ENCODE peak calls at places on chromosomes 4 and X, in six cellular contexts. J is tibial artery, G is GM12865, U is BE2C, H is H7, N is mammary epithelial cell. D is an unnamed sample.

GRCh38 chr4:165207431-165208321 is at the start of gene KLHL2:
- DNase-seq in J (peak; percentile 88), G (peak; percentile 91), U (peak; percentile 73), H (peak; percentile 90), N (peak; percentile 59), D (no peak)

GRCh38 chrX:36422368-36422767 is 502.8 kb downstream of the CFAP47 start:
- DNase-seq in U (no peak), H (peak; percentile 26), G (no peak), J (no peak), N (no peak), D (no peak)

GRCh38 chr4:94758700-94759399 is 1.1 kb downstream of the BMPR1B start:
- DNase-seq in U (peak; percentile 46), J (no peak), H (peak; percentile 30), N (peak; percentile 36), G (no peak), D (no peak)

GRCh38 chr4:85825937-85826678 is 351.2 kb downstream of the ARHGAP24 start:
- DNase-seq in H (peak; percentile 13), N (no peak), G (peak; percentile 41), U (peak; percentile 25), J (no peak), D (no peak)

GRCh38 chr4:142648378-142648777 is 197.7 kb downstream of the INPP4B start:
- DNase-seq in U (no peak), N (no peak), J (no peak), G (peak; percentile 33), H (no peak), D (no peak)

GRCh38 chr4:158051401-158052235 is 121.2 kb downstream of the GASK1B start:
- DNase-seq in N (peak; percentile 4), U (no peak), J (peak; percentile 67), H (no peak), G (no peak), D (no peak)

GRCh38 chr4:4569036-4569435 is 27.2 kb upstream of the STX18 start:
- DNase-seq in H (no peak), U (no peak), N (no peak), G (no peak), J (no peak), D (no peak)

GRCh38 chr4:124997124-124997523 is 284.6 kb upstream of the ANKRD50 start:
- DNase-seq in G (no peak), H (no peak), J (no peak), U (no peak), N (no peak), D (peak; percentile 47)

GRCh38 chr4:74197123-74197522 is 39.2 kb downstream of the MTHFD2L start:
- DNase-seq in G (peak; percentile 55), U (no peak), N (no peak), J (no peak), H (no peak), D (no peak)

GRCh38 chrX:13092455-13092941 is 48.1 kb upstream of the FAM9C start:
- DNase-seq in G (peak; percentile 92), N (no peak), J (no peak), U (no peak), H (no peak), D (no peak)

GRCh38 chr4:184992422-184992821 is 25.9 kb upstream of the HELT start:
- DNase-seq in U (no peak), N (no peak), J (no peak), H (no peak), G (no peak), D (no peak)

GRCh38 chr4:56434599-56435000 is 815 bp downstream of the PPAT start:
- DNase-seq in G (no peak), H (no peak), U (no peak), J (no peak), N (no peak), D (peak; percentile 54)

GRCh38 chr4:41859106-41859505 is 76.1 kb upstream of the TMEM33 start:
- DNase-seq in U (peak; percentile 56), G (no peak), N (no peak), J (no peak), H (no peak), D (peak; percentile 27)

GRCh38 chr4:69759189-69759604 is 1.2 kb downstream of the SULT1B1 start:
- DNase-seq in G (no peak), N (no peak), H (no peak), J (no peak), U (no peak), D (no peak)

GRCh38 chrX:51955200-51955599 is 61.8 kb downstream of the MAGED1 start:
- DNase-seq in U (no peak), N (peak; percentile 79), H (no peak), J (no peak), G (peak; percentile 80), D (no peak)

GRCh38 chrX:72713130-72713529 is 976 bp downstream of the PHKA1 start:
- DNase-seq in J (no peak), N (peak; percentile 1), U (no peak), G (no peak), H (no peak), D (no peak)

GRCh38 chrX:119784747-119785446 is 6.5 kb downstream of the RPL39 start:
- DNase-seq in H (no peak), U (peak; percentile 57), G (peak; percentile 59), J (no peak), N (no peak), D (no peak)

DNA sequence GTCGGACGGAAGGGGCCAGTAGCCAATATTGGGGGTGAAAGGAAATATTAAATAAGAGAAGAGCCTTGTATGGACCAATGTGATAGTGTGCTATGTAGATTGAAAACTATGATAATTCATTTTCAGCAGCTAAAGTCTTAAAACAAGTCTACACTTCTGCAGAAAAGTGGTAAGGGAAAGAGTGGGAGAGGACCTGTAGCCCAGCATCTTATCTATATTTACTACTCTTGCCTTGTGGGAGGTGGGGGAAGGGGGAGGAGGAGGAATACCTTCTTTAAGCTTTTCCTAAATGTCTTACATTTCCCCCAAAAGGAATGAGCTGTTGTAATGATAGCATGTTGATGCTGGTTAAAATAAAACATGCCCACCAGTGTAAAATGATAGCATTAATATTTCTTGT is 220.0 kb upstream of the SPRY1 start:
- DNase-seq in G (no peak), J (no peak), H (no peak), N (no peak), U (no peak), D (no peak)
- H3K4me3 ChIP-seq in G (no peak overlapping the region), J (no peak overlapping the region), H (no peak overlapping the region), N (no peak overlapping the region), U (no peak overlapping the region), D (no peak overlapping the region)

GRCh38 chr4:186685744-186686143 is 37.9 kb downstream of the FAT1 start:
- DNase-seq in J (no peak), G (no peak), U (no peak), N (peak; percentile 72), H (peak; percentile 1), D (no peak)

GRCh38 chr4:186687263-186687662 is 36.4 kb downstream of the FAT1 start:
- DNase-seq in G (no peak), N (no peak), H (no peak), U (no peak), J (no peak), D (no peak)

GRCh38 chr4:186689476-186689875 is 34.2 kb downstream of the FAT1 start:
- DNase-seq in G (no peak), J (no peak), N (no peak), U (no peak), H (peak; percentile 1), D (no peak)

GRCh38 chr4:186691396-186691795 is 32.3 kb downstream of the FAT1 start:
- DNase-seq in H (no peak), U (no peak), G (no peak), N (no peak), J (no peak), D (no peak)

GRCh38 chr4:186688150-186688943 is 35.3 kb downstream of the FAT1 start:
- DNase-seq in U (no peak), H (peak; percentile 39), G (no peak), J (no peak), N (no peak), D (no peak)
- H3K4me3 ChIP-seq in U (no peak overlapping the region), H (no peak overlapping the region), G (no peak overlapping the region), J (no peak overlapping the region), N (no peak overlapping the region), D (no peak overlapping the region)

GRCh38 chr4:102623622-102624021 is 122.5 kb downstream of the NFKB1 start:
- DNase-seq in N (no peak), U (peak; percentile 60), H (peak; percentile 28), J (no peak), G (no peak), D (no peak)

GRCh38 chr4:102616661-102617060 is 115.5 kb downstream of the NFKB1 start:
- DNase-seq in J (no peak), G (no peak), N (no peak), H (peak; percentile 26), U (peak; percentile 58), D (no peak)

GRCh38 chr4:102625232-102625930 is 124.2 kb downstream of the NFKB1 start:
- DNase-seq in N (peak; percentile 50), J (no peak), G (peak; percentile 81), U (peak; percentile 26), H (peak; percentile 51), D (no peak)

DNA sequence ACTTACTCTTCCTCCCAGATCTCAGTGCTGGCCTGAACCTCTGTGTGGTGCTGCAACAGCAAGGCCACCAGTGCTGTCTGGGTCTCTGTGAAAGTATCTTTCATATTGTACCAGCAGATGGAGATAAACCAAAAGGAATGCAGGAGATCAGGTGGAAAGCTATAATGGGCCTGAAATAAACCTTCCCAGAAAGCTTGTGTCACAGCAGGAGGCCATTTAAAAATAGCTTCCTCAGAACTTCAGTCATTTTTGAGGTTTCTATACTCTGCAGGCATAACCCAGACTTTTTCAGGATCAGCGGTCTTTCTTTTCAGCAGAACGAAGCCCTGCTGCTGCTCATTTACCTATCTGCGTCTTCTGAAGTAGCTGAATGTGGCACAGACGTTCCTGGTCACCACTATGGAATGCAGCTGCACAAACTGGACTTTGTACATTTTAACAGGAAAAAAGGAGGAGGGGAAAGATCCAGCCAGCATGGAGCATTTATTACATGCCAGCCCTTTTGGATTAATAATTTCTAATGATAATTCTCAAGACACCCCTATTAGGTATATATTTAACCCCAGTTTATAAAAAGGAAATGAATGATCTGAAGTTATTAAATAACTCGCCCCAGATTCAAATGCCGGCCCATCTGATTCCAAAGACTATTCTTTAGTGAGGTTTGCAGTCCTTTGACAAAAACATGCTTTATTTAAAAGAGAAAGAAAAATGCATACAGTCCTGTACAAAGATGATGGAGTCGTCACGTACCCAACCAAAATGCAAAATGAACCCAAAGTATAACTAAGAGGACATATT is 119.7 kb downstream of the NFKB1 start:
- DNase-seq in G (peak; percentile 64), U (peak; percentile 26), H (peak; percentile 18), J (no peak), N (peak; percentile 71), D (peak; percentile 55)
- H3K4me3 ChIP-seq in G (no peak overlapping the region), U (no peak overlapping the region), H (no peak overlapping the region), J (no peak overlapping the region), N (peak overlapping the region; percentile 31), D (no peak overlapping the region)

DNA sequence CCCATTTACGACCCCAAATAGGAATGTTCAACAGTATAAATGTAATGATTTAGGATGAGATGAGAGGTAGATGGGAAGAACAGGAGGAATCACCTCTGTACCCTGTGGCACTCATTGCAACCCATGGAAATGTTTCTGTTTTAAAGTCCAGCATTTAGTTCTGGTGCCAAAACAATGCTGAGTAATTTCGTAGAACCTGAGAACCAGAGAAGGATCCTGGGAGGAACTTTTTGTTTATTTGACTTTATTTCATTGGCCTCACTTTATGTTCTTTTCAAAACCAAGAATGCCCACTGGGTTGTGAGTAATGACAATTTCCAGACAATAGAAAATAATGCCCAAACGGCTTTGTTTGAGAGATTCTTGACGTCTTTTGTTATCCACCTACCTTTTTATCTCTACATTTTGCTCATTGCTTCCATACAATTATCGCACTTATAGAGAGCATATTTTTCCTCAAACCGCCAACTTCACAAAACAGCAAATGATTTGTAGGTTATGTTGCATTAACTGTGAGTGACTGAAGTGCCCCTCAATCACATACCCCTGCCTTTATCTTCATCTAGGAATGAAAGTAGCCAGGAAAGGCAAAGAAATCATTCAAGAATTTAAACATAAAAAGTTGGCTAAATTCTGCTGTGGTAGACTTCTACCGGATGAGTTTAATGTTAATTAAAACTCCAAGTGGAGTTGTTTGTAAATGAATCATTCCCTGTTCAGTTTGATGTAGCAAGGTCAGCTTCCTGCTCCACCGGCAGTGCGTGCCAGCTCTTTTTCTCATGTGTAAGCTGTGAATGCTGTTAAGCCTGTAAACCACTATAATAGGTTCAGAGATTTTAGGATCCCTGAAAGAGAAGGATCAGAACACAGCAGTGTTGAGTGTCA is 111.5 kb downstream of the SHROOM3 start:
- DNase-seq in U (no peak), H (no peak), G (no peak), N (peak; percentile 72), J (no peak), D (peak; percentile 26)
- H3K4me3 ChIP-seq in U (no peak overlapping the region), H (no peak overlapping the region), G (no peak overlapping the region), N (no peak overlapping the region), J (no peak overlapping the region), D (no peak overlapping the region)

D was measured in LNCaP clone FGC.